ENCODE peak calls at places on chromosomes 5 and 9, in ten cellular contexts. S, G, U, F, I, E, J, W, P and A are unnamed samples.

GRCh38 chr9:110029422-110029814 is 178.5 kb downstream of the C9orf152 start:
- DNase-seq in I (no peak), W (peak; percentile 93), F (no peak), P (peak; percentile 98), E (peak; percentile 99), J (no peak), G (no peak), U (no peak), S (peak; percentile 51), A (peak; percentile 81)

GRCh38 chr5:137218471-137218870 is 280.7 kb downstream of the SPOCK1 start:
- DNase-seq in W (no peak), G (no peak), S (peak; percentile 31), J (peak; percentile 20), P (peak; percentile 51), I (no peak), U (no peak), F (no peak), E (peak; percentile 45), A (no peak)

GRCh38 chr9:110160163-110160562 is 47.8 kb downstream of the C9orf152 start:
- DNase-seq in S (no peak), W (no peak), G (no peak), P (peak; percentile 77), E (no peak), U (no peak), J (no peak), F (no peak), I (no peak), A (no peak)

GRCh38 chr9:5402217-5402616 is 35.5 kb downstream of the PLGRKT start:
- DNase-seq in W (no peak), E (no peak), J (no peak), F (no peak), P (no peak), I (no peak), G (no peak), S (no peak), U (peak; percentile 31), A (no peak)

GRCh38 chr9:82606761-82607382 is 456.1 kb downstream of the RASEF start:
- DNase-seq in P (peak; percentile 80), E (peak; percentile 83), S (peak; percentile 16), F (peak; percentile 28), G (no peak), U (no peak), W (peak; percentile 39), I (peak; percentile 67), J (peak; percentile 62), A (peak; percentile 45)

GRCh38 chr5:179773686-179774040 is 20.1 kb upstream of the LTC4S start:
- DNase-seq in J (no peak), U (no peak), W (no peak), P (no peak), G (peak; percentile 44), I (no peak), E (no peak), F (no peak), S (no peak), A (no peak)

GRCh38 chr9:97531750-97532383 is 30.4 kb downstream of the TMOD1 start:
- DNase-seq in S (no peak), U (no peak), P (no peak), J (no peak), F (no peak), G (no peak), I (peak; percentile 77), W (no peak), E (no peak), A (no peak)

GRCh38 chr9:134593756-134594375 is 47.7 kb upstream of the COL5A1 start:
- DNase-seq in E (no peak), P (no peak), I (no peak), F (no peak), G (no peak), S (no peak), U (no peak), J (no peak), W (no peak), A (no peak)

GRCh38 chr5:150122158-150122510 is 33.5 kb downstream of the PDGFRB start:
- DNase-seq in G (peak; percentile 25), P (no peak), I (no peak), W (no peak), S (no peak), J (no peak), F (peak; percentile 20), E (no peak), U (peak; percentile 39), A (no peak)

GRCh38 chr5:155735388-155735787 is 591.6 kb upstream of the SGCD start:
- DNase-seq in W (no peak), P (no peak), I (no peak), E (no peak), G (no peak), F (no peak), J (no peak), U (no peak), S (no peak), A (no peak)

GRCh38 chr9:136488247-136489214 is 5.7 kb upstream of the SEC16A start:
- DNase-seq in S (peak; percentile 73), J (peak; percentile 88), E (peak; percentile 55), F (peak; percentile 75), G (peak; percentile 85), U (peak; percentile 65), I (peak; percentile 85), W (no peak), P (peak; percentile 36), A (no peak)

GRCh38 chr9:71147368-71147767 is 25.9 kb upstream of the TRPM3 start:
- DNase-seq in P (peak; percentile 22), E (no peak), F (no peak), S (no peak), G (no peak), U (no peak), W (no peak), I (no peak), J (no peak), A (no peak)

GRCh38 chr5:121573844-121574243 is 277.8 kb upstream of the FTMT start:
- DNase-seq in I (no peak), U (no peak), S (no peak), G (no peak), J (no peak), E (no peak), P (no peak), W (no peak), F (no peak), A (no peak)

GRCh38 chr9:136865768-136866103 is 372 bp downstream of the EDF1 start:
- DNase-seq in E (no peak), W (no peak), J (peak; percentile 53), P (no peak), U (no peak), G (peak; percentile 85), S (peak; percentile 40), I (peak; percentile 74), F (no peak), A (no peak)

GRCh38 chr9:4382722-4383317 is 83.0 kb upstream of the GLIS3 start:
- DNase-seq in P (peak; percentile 55), I (no peak), S (no peak), J (no peak), E (peak; percentile 60), U (peak; percentile 8), F (no peak), G (no peak), W (no peak), A (no peak)

GRCh38 chr5:61280205-61280604 is 51.9 kb upstream of the ZSWIM6 start:
- DNase-seq in P (peak; percentile 77), F (no peak), S (no peak), W (no peak), I (no peak), J (no peak), E (peak; percentile 91), U (peak; percentile 37), G (no peak), A (peak; percentile 20)

DNA sequence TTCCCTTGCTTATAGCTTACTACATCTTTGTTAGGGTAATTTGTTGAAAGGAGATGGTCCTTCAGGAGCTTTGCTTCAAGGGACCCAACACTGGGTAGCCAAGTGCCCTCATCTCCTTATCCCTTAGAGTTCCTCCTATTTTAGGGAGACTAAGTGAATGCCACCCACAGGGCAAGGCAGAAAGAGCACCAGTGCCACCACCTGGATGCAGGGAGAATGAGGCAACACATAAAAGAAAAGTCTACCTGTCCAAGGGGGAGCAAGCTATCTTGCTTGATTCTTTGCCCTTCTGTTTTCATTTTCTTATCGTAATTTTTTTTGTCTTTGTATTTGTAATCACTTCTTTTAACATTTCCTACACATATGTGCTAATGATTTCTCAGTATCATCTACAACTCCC is 205.5 kb downstream of the NPR3 start:
- DNase-seq in W (peak; percentile 16), J (peak; percentile 17), F (no peak), E (peak; percentile 67), I (no peak), S (peak; percentile 30), G (no peak), U (no peak), P (peak; percentile 28), A (peak; percentile 20)
- TF ChIP-seq CTCF in W (peak; percentile 86), J (peak; percentile 35), F (no peak), E (peak; percentile 67), I (no peak), S (peak; percentile 49), G (peak; percentile 61), U (peak; percentile 34), P (peak; percentile 34), A (peak; percentile 70)

DNA sequence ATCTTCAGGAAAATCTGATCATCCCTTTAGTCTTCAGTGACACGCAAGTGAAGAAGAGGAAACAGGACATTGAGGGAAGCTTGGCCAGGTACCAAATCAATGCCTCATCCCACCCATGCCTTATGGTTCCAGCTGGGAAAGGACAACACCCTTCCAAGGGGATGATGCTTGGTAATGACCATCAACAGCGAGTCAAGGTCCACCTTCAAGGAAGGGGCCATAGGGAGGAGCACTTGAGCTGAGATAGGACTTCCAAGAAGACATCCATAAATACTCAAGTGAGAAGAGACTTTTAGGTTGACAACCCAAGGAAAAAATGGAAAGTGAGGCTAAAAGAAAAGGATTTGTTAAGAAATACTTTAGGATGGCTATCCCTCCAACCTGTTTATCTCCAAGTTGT is 27.1 kb upstream of the GAS1 start:
- DNase-seq in I (no peak), U (no peak), W (no peak), E (peak; percentile 36), P (no peak), G (no peak), S (no peak), F (no peak), J (no peak), A (no peak)
- TF ChIP-seq CTCF in I (no peak), U (no peak), W (peak; percentile 37), E (no peak), P (no peak), G (no peak), S (no peak), F (no peak), J (no peak), A (no peak)

GRCh38 chr5:115098041-115098702 is 71.5 kb downstream of the TRIM36 start:
- DNase-seq in E (peak; percentile 70), P (peak; percentile 69), I (no peak), F (no peak), U (peak; percentile 15), W (peak; percentile 17), G (no peak), S (peak; percentile 24), J (peak; percentile 42), A (peak; percentile 19)
- TF ChIP-seq CTCF in E (peak; percentile 75), P (peak; percentile 79), I (no peak), F (peak; percentile 30), U (peak; percentile 77), W (peak; percentile 83), G (peak; percentile 55), S (peak; percentile 70), J (peak; percentile 73), A (peak; percentile 75)

DNA sequence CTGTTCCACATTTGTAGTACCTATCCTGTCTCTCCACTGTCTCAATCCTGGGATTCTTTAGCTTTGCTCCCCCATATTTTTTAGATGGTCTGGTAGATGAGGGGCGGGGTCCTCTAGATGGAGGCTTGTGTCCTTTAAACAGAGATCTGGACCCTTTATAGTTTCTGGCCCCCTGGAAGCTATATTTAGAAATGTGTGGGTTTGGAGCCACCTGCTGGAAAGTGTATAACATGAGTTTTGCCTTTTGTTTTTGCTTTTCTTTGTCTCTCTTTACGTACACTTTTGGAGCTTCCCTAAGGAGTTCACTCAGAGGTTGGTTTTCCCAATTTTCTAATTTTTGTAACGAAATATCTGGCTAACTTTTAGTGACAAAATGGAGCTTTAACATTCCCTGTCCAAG is 110.7 kb downstream of the CFAP95 start:
- DNase-seq in G (no peak), P (peak; percentile 46), W (no peak), J (no peak), U (no peak), I (no peak), S (no peak), F (no peak), E (peak; percentile 39), A (no peak)
- TF ChIP-seq CTCF in G (no peak), P (peak; percentile 59), W (peak; percentile 56), J (no peak), U (peak; percentile 27), I (no peak), S (no peak), F (no peak), E (peak; percentile 48), A (peak; percentile 20)